ENCODE peak calls at places on chromosomes 11 and 22, in eight cellular contexts. O, K, A, Y, B, J, S and C are unnamed samples.

GRCh38 chr11:55895216-55895615 is 12.1 kb downstream of the TRIM51 start:
- DNase-seq in J (no peak), K (no peak), S (no peak), A (no peak), Y (no peak), B (no peak), O (no peak), C (no peak)

GRCh38 chr22:49968831-49969661 is 8.5 kb downstream of the PIM3 start:
- DNase-seq in B (no peak), A (peak), S (no peak), Y (no peak), O (no peak), K (peak), J (no peak), C (no peak)

GRCh38 chr11:127564803-127565202 is 564.2 kb upstream of the KIRREL3 start:
- DNase-seq in O (no peak), J (no peak), K (no peak), A (no peak), S (no peak), Y (no peak), B (peak), C (no peak)

GRCh38 chr11:13963169-13963948 is 836 bp downstream of the SPON1 start:
- DNase-seq in S (no peak), Y (no peak), J (no peak), O (no peak), B (peak), A (peak), K (peak), C (peak)

GRCh38 chr11:17552041-17552355 is 4.9 kb downstream of the OTOG start:
- DNase-seq in B (no peak), Y (no peak), A (no peak), J (no peak), K (no peak), S (no peak), O (no peak), C (no peak)

GRCh38 chr11:116162541-116163230 is 610.1 kb downstream of the BUD13 start:
- DNase-seq in O (no peak), B (no peak), J (no peak), Y (peak), A (peak), S (no peak), K (no peak), C (no peak)

GRCh38 chr22:47051435-47052175 is 289.2 kb downstream of the TBC1D22A start:
- DNase-seq in A (peak), Y (no peak), J (no peak), B (no peak), S (no peak), K (no peak), O (no peak), C (no peak)

GRCh38 chr11:14320020-14320419 is 39.0 kb downstream of the RRAS2 start:
- DNase-seq in K (peak), S (no peak), A (no peak), B (peak), J (no peak), O (no peak), Y (no peak), C (peak)

GRCh38 chr11:134749040-134749586 is 337.1 kb upstream of the B3GAT1 start:
- DNase-seq in B (no peak), O (no peak), K (no peak), Y (no peak), J (no peak), A (no peak), S (no peak), C (no peak)

GRCh38 chr11:76339217-76339616 is 41.7 kb downstream of the THAP12 start:
- DNase-seq in S (no peak), B (peak), A (no peak), K (no peak), Y (no peak), J (peak), O (peak), C (peak)

GRCh38 chr22:37569921-37570660 is 9.8 kb downstream of the LGALS2 start:
- DNase-seq in J (no peak), S (no peak), K (no peak), O (no peak), Y (no peak), A (no peak), B (no peak), C (no peak)

GRCh38 chr11:59865031-59865430 is 1.3 kb downstream of the TCN1 start:
- DNase-seq in O (no peak), B (peak), Y (no peak), S (no peak), A (no peak), K (no peak), J (no peak), C (peak)

GRCh38 chr11:15170170-15170569 is 55.4 kb downstream of the INSC start:
- DNase-seq in S (no peak), O (no peak), K (no peak), B (peak), A (no peak), Y (no peak), J (no peak), C (no peak)

GRCh38 chr11:65204646-65205601 is 23.2 kb downstream of the CAPN1 start:
- DNase-seq in O (no peak), S (peak), J (no peak), A (peak), B (peak), Y (no peak), K (peak), C (peak)

GRCh38 chr22:41048791-41049717 is 43.3 kb upstream of the EP300 start:
- DNase-seq in A (peak), B (peak), S (peak), J (peak), Y (peak), O (peak), K (no peak), C (peak)

GRCh38 chr11:12143461-12144258 is 33.3 kb downstream of the MICAL2 start:
- DNase-seq in S (no peak), K (no peak), O (no peak), B (no peak), A (no peak), Y (no peak), J (no peak), C (peak)

GRCh38 chr11:75706260-75706729 is 11.3 kb upstream of the MOGAT2 start:
- DNase-seq in A (peak), Y (peak), S (peak), B (peak), J (no peak), K (peak), O (peak), C (peak)

GRCh38 chr11:27372159-27372558 is 9.1 kb upstream of the CCDC34 start:
- DNase-seq in A (no peak), J (no peak), S (no peak), Y (no peak), B (no peak), O (no peak), K (no peak), C (no peak)

GRCh38 chr11:116853461-116854073 is 16.1 kb upstream of the APOA1 start:
- DNase-seq in O (peak), Y (no peak), J (no peak), A (no peak), S (no peak), K (peak), B (peak), C (peak)

GRCh38 chr22:45644714-45645113 is 26.9 kb upstream of the ATXN10 start:
- DNase-seq in S (no peak), Y (no peak), J (no peak), O (no peak), K (no peak), B (no peak), A (no peak), C (no peak)

GRCh38 chr22:29335656-29336055 is 20.2 kb upstream of the RASL10A start:
- DNase-seq in A (no peak), Y (no peak), O (no peak), J (no peak), S (no peak), K (no peak), B (no peak), C (no peak)

GRCh38 chr11:24622262-24622661 is 125.4 kb downstream of the LUZP2 start:
- DNase-seq in J (no peak), Y (no peak), O (no peak), A (no peak), K (no peak), B (no peak), S (no peak), C (no peak)

GRCh38 chr11:112555491-112556364 is 295.1 kb upstream of the PLET1 start:
- DNase-seq in J (peak), S (peak), A (peak), O (no peak), Y (no peak), K (peak), B (peak), C (peak)

DNA sequence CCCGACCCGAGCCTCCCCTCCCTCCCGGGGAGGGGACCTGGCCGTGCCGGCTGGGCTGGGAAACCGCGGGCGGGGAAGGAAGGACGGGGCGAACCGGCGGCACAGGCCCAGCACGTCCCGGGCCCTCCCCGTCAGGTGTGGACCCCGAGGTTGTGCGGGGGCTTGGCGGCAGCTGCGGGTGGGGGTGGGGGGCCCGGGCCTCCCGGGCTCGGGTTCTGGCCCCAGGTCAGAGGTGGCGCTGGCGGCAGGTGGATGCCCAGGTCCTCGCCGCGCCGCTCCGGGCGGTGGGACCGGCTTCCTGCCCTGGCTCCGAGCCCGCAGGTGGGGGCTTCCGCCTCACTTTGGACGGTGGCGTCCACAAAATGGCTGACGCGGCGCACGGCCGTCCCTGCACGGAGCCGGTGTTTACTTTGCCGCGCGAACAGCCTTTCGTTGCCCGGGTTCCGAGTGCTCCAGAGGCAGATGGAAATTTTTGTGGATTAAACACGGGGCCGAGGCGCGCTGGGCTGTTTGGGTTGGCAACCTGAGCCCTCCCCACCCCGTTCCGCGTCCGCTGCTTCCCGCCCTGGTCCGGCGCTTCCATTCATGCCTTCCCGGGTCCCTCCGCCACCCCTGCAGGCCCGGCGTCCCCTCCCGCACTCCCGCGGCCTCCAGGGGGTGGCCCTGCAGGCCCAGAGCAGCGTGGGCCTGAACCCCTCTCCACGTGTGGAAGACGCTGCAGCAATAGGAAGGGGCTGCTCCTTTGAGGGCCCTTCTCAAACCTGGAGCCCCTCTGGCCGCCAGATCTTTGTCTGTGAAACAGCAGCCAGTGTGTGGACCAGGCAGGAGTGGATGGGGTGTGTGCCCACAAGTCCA is 92.0 kb upstream of the KCNQ1OT1 start:
- DNase-seq in J (no peak), A (no peak), B (no peak), Y (no peak), K (no peak), S (peak), O (no peak), C (no peak)
- H3K4me3 ChIP-seq in J (peak), A (no peak), B (no peak), Y (peak), K (no peak), S (peak), O (peak), C (peak)

DNA sequence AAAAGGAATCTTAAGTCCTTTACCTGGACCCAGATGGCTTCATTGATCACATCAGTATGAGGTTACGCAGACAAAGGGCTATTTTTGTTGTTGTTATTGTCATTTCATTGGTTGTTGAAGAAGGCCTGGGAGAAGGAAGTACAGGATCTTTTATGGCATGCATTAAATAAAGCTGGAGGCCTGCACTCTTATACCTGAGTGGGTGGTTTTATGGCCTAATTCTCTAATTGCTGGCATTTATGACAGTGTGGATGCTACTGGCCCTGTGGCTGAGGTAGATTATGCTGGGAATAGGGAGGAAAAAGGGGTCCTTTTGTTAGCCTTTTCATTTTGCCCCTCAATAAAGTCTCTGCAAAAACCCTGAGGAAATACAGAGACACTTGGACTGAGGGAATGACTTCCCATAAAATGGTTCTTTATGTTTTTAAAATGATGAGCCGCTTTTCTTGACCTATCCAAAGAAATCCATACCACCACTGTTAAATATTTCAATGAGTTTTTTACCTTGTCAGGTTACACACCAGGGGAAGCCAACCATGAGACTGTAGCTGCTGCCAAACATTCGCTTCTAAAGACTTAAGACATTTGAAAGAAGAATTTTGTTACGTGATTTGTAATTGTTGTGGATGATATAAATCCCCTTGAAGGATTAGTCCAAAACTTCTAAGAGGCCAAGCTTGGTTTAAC is 6.8 kb downstream of the KMT2A start:
- DNase-seq in J (no peak), K (no peak), B (no peak), O (no peak), A (no peak), S (no peak), Y (no peak), C (no peak)
- H3K4me3 ChIP-seq in J (no peak), K (peak), B (no peak), O (no peak), A (no peak), S (no peak), Y (no peak), C (no peak)

DNA sequence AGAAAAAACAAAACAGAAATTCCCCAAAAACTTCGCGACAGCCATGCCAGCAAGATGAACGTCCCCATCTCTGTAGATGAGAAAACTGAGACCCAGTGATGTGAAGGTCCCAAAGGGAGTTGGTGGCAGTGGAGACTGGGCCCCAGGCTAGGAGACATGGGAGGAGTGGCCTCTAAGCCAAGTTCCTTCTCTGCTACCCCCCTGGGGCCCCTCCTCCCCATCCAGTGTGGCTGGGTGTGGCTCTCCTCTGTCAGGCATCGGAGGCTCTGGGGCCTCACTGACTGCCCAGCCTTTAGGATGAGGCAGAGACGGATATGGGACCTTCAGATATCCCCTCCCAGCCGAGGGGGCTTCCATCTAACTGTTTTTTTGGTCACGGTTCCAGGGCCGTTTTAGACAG is 9.8 kb downstream of the RELT start:
- DNase-seq in B (no peak), S (no peak), A (no peak), K (peak), J (no peak), Y (no peak), O (no peak), C (no peak)
- H3K4me3 ChIP-seq in B (no peak), S (no peak), A (no peak), K (peak), J (no peak), Y (no peak), O (no peak), C (no peak)

DNA sequence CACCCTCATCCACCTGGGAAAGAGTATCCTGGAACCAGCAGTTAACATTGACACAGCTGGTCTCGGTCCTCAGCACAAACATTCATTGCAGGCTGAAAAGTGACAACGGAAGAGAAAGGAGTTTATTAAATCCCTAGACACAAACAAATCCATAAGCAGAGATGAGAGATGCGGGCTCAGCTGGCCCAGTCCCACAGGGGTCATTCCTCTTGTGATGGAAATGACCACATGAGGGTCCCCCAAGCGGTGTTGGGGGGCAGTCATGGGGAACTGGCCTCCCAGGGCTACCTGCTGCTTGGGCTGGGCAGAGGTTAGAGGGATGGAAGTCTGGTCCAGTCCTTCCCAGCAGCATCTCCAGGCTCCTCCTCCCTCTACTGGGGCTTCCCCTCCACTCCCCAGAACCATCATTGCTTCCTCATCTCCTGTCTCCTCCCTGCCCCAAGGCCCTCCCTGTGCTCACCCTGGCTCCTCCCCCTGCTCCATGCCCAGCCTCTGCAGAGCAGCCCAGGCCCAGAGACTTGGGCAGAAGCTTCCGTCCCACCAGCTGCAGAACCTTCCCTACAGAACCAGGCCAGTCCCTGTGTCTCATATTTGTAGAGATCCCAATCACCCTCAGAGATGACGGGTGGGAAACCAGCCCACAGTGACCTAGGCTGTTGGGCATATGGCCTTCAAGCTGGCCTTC is 5.4 kb upstream of the IGLL5 start:
- DNase-seq in O (no peak), K (no peak), Y (no peak), B (peak), S (no peak), J (no peak), A (no peak), C (no peak)
- H3K4me3 ChIP-seq in O (no peak), K (peak), Y (no peak), B (no peak), S (no peak), J (no peak), A (no peak), C (no peak)

GRCh38 chr11:88433546-88434230 is 96.2 kb upstream of the CTSC start:
- DNase-seq in J (no peak), B (no peak), K (no peak), Y (no peak), A (no peak), O (no peak), S (no peak), C (no peak)
- H3K4me3 ChIP-seq in J (no peak), B (no peak), K (no peak), Y (no peak), A (no peak), O (no peak), S (no peak), C (no peak)

GRCh38 chr11:78265326-78265725 is 76.6 kb downstream of the USP35 start:
- DNase-seq in O (no peak), Y (no peak), J (no peak), A (no peak), K (no peak), S (no peak), B (peak), C (no peak)

GRCh38 chr11:78259777-78260470 is 71.2 kb downstream of the USP35 start:
- DNase-seq in A (no peak), Y (no peak), O (no peak), K (no peak), S (no peak), B (no peak), J (no peak), C (no peak)

GRCh38 chr11:78261869-78262637 is 73.3 kb downstream of the USP35 start:
- DNase-seq in S (no peak), K (no peak), J (no peak), B (no peak), A (no peak), O (no peak), Y (no peak), C (no peak)

GRCh38 chr11:78261367-78261766 is 72.6 kb downstream of the USP35 start:
- DNase-seq in K (no peak), S (no peak), O (no peak), A (no peak), J (no peak), Y (no peak), B (no peak), C (no peak)

DNA sequence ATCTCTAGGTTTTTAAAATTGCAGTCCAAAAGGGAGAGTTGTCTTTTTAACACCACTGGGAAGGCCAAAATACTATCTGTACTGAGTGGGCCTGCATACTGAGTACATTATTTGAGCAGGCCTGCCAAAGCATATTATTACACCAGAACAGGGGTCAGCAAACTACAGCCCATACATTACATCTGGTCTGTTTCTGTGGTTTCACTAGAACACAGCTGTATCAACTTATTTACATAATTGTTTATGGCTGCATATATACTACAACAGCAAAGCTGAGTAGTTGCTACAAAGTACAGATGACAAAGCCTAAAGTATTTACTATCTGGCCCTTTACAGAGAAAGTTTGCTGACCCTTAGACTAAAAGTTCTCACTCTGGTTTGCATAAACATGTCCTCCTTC is 74.0 kb downstream of the USP35 start:
- DNase-seq in B (no peak), K (no peak), J (no peak), Y (no peak), O (peak), S (no peak), A (no peak), C (no peak)
- H3K4me3 ChIP-seq in B (no peak), K (no peak), J (no peak), Y (no peak), O (no peak), S (no peak), A (no peak), C (no peak)